ENCODE peak calls at places on chromosome 9, in six cellular contexts. A, Z, W, F, S and B are unnamed samples.

GRCh38 chr9:38401994-38402393 is 9.5 kb downstream of the ALDH1B1 start:
- DNase-seq in S (no peak), Z (no peak), A (no peak), W (no peak), F (no peak), B (no peak)

GRCh38 chr9:14907360-14907685 is 2.9 kb downstream of the FREM1 start:
- DNase-seq in W (no peak), S (no peak), A (no peak), Z (no peak), F (no peak), B (no peak)

GRCh38 chr9:33130501-33130900 is 36.6 kb downstream of the B4GALT1 start:
- DNase-seq in S (peak; percentile 48), Z (no peak), F (no peak), W (no peak), A (no peak), B (peak; percentile 55)

GRCh38 chr9:14087576-14087975 is 226.4 kb downstream of the NFIB start:
- DNase-seq in Z (no peak), F (no peak), A (no peak), S (no peak), W (no peak), B (no peak)

GRCh38 chr9:22114956-22115355 is 105.9 kb upstream of the CDKN2B start:
- DNase-seq in A (no peak), F (no peak), S (peak; percentile 78), W (no peak), Z (no peak), B (no peak)

GRCh38 chr9:123049589-123050222 is 16.2 kb downstream of the GPR21 start:
- DNase-seq in W (no peak), Z (no peak), S (no peak), F (no peak), A (peak; percentile 16), B (no peak)

GRCh38 chr9:110257097-110257955 is 1.0 kb upstream of the TXN start:
- DNase-seq in S (peak; percentile 36), W (no peak), A (no peak), F (no peak), Z (no peak), B (peak; percentile 32)

GRCh38 chr9:110047955-110048472 is 159.9 kb downstream of the C9orf152 start:
- DNase-seq in W (no peak), F (no peak), Z (peak; percentile 65), S (no peak), A (no peak), B (peak; percentile 78)

GRCh38 chr9:107870927-107871720 is 381.6 kb upstream of the KLF4 start:
- DNase-seq in F (no peak), S (no peak), Z (no peak), W (no peak), A (no peak), B (no peak)

GRCh38 chr9:127199001-127199791 is 65.4 kb upstream of the GARNL3 start:
- DNase-seq in S (peak; percentile 82), Z (no peak), A (no peak), F (peak; percentile 67), W (peak; percentile 61), B (peak; percentile 61)

GRCh38 chr9:10134266-10134665 is 478.5 kb downstream of the PTPRD start:
- DNase-seq in Z (no peak), S (no peak), A (no peak), F (no peak), W (no peak), B (no peak)

GRCh38 chr9:36007309-36007708 is 29.4 kb upstream of the RECK start:
- DNase-seq in A (no peak), Z (no peak), F (no peak), W (no peak), S (no peak), B (peak; percentile 13)

GRCh38 chr9:32866292-32866691 is 83.0 kb downstream of the TMEM215 start:
- DNase-seq in A (no peak), W (no peak), S (no peak), Z (no peak), F (no peak), B (no peak)

GRCh38 chr9:108474356-108474755 is 381.4 kb downstream of the ACTL7B start:
- DNase-seq in S (peak; percentile 43), W (no peak), F (no peak), A (no peak), Z (no peak), B (no peak)

GRCh38 chr9:35407846-35408245 is 82.1 kb upstream of the RUSC2 start:
- DNase-seq in A (no peak), F (no peak), Z (no peak), S (no peak), W (no peak), B (peak; percentile 85)

GRCh38 chr9:126565336-126566128 is 48.2 kb upstream of the LMX1B start:
- DNase-seq in S (no peak), F (no peak), Z (no peak), A (no peak), W (no peak), B (no peak)

GRCh38 chr9:114525505-114525904 is 20.2 kb upstream of the WHRN start:
- DNase-seq in A (no peak), Z (no peak), F (peak; percentile 15), W (no peak), S (peak; percentile 89), B (no peak)

GRCh38 chr9:137095664-137096517 is 9.1 kb downstream of the MAN1B1 start:
- DNase-seq in S (no peak), F (no peak), A (no peak), Z (no peak), W (peak; percentile 91), B (peak; percentile 49)

GRCh38 chr9:38277601-38278200 is 114.8 kb upstream of the ALDH1B1 start:
- DNase-seq in W (no peak), A (no peak), S (peak; percentile 15), Z (no peak), F (no peak), B (no peak)

GRCh38 chr9:13728917-13729811 is 449.7 kb upstream of the MPDZ start:
- DNase-seq in S (no peak), F (no peak), Z (no peak), A (no peak), W (no peak), B (no peak)

GRCh38 chr9:127837346-127837745 is 17.1 kb downstream of the ENG start:
- DNase-seq in S (no peak), A (no peak), F (no peak), W (no peak), Z (no peak), B (no peak)

GRCh38 chr9:133935328-133936040 is 56.6 kb downstream of the VAV2 start:
- DNase-seq in F (no peak), W (no peak), S (no peak), Z (peak; percentile 83), A (no peak), B (no peak)

GRCh38 chr9:3330792-3331420 is 194.9 kb downstream of the RFX3 start:
- DNase-seq in F (no peak), A (no peak), S (peak; percentile 83), W (no peak), Z (no peak), B (no peak)

GRCh38 chr9:121598167-121599000 is 53.0 kb upstream of the DAB2IP start:
- DNase-seq in Z (peak; percentile 89), S (peak; percentile 78), A (no peak), W (no peak), F (peak; percentile 67), B (no peak)

GRCh38 chr9:105432247-105432857 is 15.5 kb upstream of the FSD1L start:
- DNase-seq in W (no peak), F (no peak), S (no peak), A (no peak), Z (no peak), B (no peak)

GRCh38 chr9:98132806-98133631 is 14.0 kb upstream of the TRIM14 start:
- DNase-seq in W (no peak), Z (peak; percentile 17), F (no peak), S (no peak), A (no peak), B (no peak)

GRCh38 chr9:136693490-136694162 is 6.4 kb upstream of the AGPAT2 start:
- DNase-seq in F (peak; percentile 76), Z (peak; percentile 85), A (no peak), W (no peak), S (peak; percentile 75), B (no peak)

GRCh38 chr9:99162759-99163364 is 57.9 kb downstream of the TGFBR1 start:
- DNase-seq in Z (no peak), W (peak; percentile 43), S (peak; percentile 65), A (no peak), F (peak; percentile 22), B (peak; percentile 72)

GRCh38 chr9:114141553-114142548 is 13.5 kb upstream of the COL27A1 start:
- DNase-seq in W (no peak), A (no peak), S (peak; percentile 39), F (no peak), Z (no peak), B (no peak)

GRCh38 chr9:89352874-89353649 is 34.8 kb downstream of the SECISBP2 start:
- DNase-seq in F (no peak), Z (no peak), S (no peak), W (no peak), A (no peak), B (no peak)